ENCODE peak calls at places on chromosomes 4 and X, in four cellular contexts. G, V, Z and Y are unnamed samples.

GRCh38 chr4:159240690-159241089 is 137.8 kb downstream of the RAPGEF2 start:
- DNase-seq in G (no peak), V (no peak), Z (no peak), Y (no peak)

GRCh38 chr4:61202100-61202637 is 2.0 kb downstream of the ADGRL3 start:
- DNase-seq in G (no peak), V (no peak), Z (peak; percentile 27), Y (peak; percentile 22)

GRCh38 chr4:119525005-119525749 is 103.4 kb downstream of the PDE5A start:
- DNase-seq in G (no peak), V (no peak), Z (no peak), Y (no peak)

GRCh38 chr4:3671571-3672464 is 94.4 kb upstream of the ADRA2C start:
- DNase-seq in G (no peak), V (no peak), Z (no peak), Y (no peak)

GRCh38 chr4:185341377-185341776 is 54.3 kb downstream of the LRP2BP start:
- DNase-seq in G (no peak), V (no peak), Z (no peak), Y (no peak)

GRCh38 chr4:112361181-112361791 is 64.1 kb downstream of the ALPK1 start:
- DNase-seq in G (no peak), V (no peak), Z (no peak), Y (no peak)

GRCh38 chrX:105150036-105150435 is 70.5 kb downstream of the TEX13A start:
- DNase-seq in G (no peak), V (no peak), Z (no peak), Y (no peak)

GRCh38 chr4:110615366-110616161 is 7.3 kb downstream of the PITX2 start:
- DNase-seq in G (no peak), V (no peak), Z (peak; percentile 58), Y (no peak)

GRCh38 chr4:34733185-34733916 is 1511.0 kb downstream of the ARAP2 start:
- DNase-seq in G (no peak), V (no peak), Z (no peak), Y (no peak)

GRCh38 chr4:42568610-42569207 is 88.2 kb downstream of the ATP8A1 start:
- DNase-seq in G (peak; percentile 72), V (peak; percentile 30), Z (peak; percentile 59), Y (peak; percentile 84)

GRCh38 chrX:106802388-106803275 is at the start of gene TBC1D8B:
- DNase-seq in G (peak; percentile 80), V (peak; percentile 11), Z (peak; percentile 67), Y (peak; percentile 88)

GRCh38 chrX:77448170-77448569 is 981 bp downstream of the FGF16 start:
- DNase-seq in G (no peak), V (no peak), Z (no peak), Y (no peak)

GRCh38 chrX:11672213-11672612 is 6.5 kb upstream of the ARHGAP6 start:
- DNase-seq in G (no peak), V (no peak), Z (no peak), Y (no peak)

GRCh38 chr4:82711158-82711785 is 87.3 kb downstream of the SCD5 start:
- DNase-seq in G (no peak), V (no peak), Z (no peak), Y (no peak)

GRCh38 chr4:10926025-10926424 is 241.5 kb upstream of the CLNK start:
- DNase-seq in G (no peak), V (no peak), Z (peak; percentile 59), Y (no peak)

GRCh38 chrX:115058276-115058675 is 40.9 kb upstream of the IL13RA2 start:
- DNase-seq in G (no peak), V (no peak), Z (no peak), Y (no peak)

GRCh38 chrX:16185725-16186136 is 18.4 kb downstream of the MAGEB17 start:
- DNase-seq in G (no peak), V (no peak), Z (no peak), Y (no peak)

GRCh38 chr4:38177792-38178665 is 217.8 kb downstream of the PTTG2 start:
- DNase-seq in G (peak; percentile 81), V (peak; percentile 50), Z (no peak), Y (peak; percentile 40)

GRCh38 chr4:156294577-156294976 is 340.9 kb upstream of the CTSO start:
- DNase-seq in G (no peak), V (no peak), Z (peak; percentile 4), Y (no peak)

GRCh38 chrX:9829308-9830267 is 43.4 kb downstream of the SHROOM2 start:
- DNase-seq in G (no peak), V (no peak), Z (no peak), Y (no peak)

GRCh38 chr4:105548483-105548882 is 3.9 kb upstream of the ARHGEF38 start:
- DNase-seq in G (no peak), V (no peak), Z (no peak), Y (no peak)

GRCh38 chrX:130174051-130174704 is 2.4 kb downstream of the RAB33A start:
- DNase-seq in G (no peak), V (no peak), Z (no peak), Y (peak; percentile 48)

GRCh38 chr4:108049406-108049805 is 59.7 kb downstream of the HADH start:
- DNase-seq in G (no peak), V (no peak), Z (no peak), Y (no peak)

GRCh38 chr4:112031712-112032328 is 113.4 kb upstream of the FAM241A start:
- DNase-seq in G (peak; percentile 16), V (no peak), Z (peak; percentile 54), Y (peak; percentile 17)

GRCh38 chr4:169244210-169244609 is 26.5 kb downstream of the SH3RF1 start:
- DNase-seq in G (no peak), V (no peak), Z (no peak), Y (no peak)

GRCh38 chrX:2385224-2385623 is 115.6 kb downstream of the DHRSX start:
- DNase-seq in G (no peak), V (no peak), Z (no peak), Y (no peak)

GRCh38 chr4:26238426-26238781 is 82.4 kb upstream of the RBPJ start:
- DNase-seq in G (peak; percentile 40), V (no peak), Z (no peak), Y (no peak)

GRCh38 chr4:15238720-15239119 is 189.1 kb upstream of the C1QTNF7 start:
- DNase-seq in G (no peak), V (peak; percentile 6), Z (peak; percentile 30), Y (peak; percentile 31)

GRCh38 chr4:140078366-140078765 is 75.6 kb downstream of the MAML3 start:
- DNase-seq in G (no peak), V (no peak), Z (no peak), Y (peak; percentile 43)

GRCh38 chr4:152976466-152976761 is 40.3 kb downstream of the FHDC1 start:
- DNase-seq in G (no peak), V (no peak), Z (no peak), Y (no peak)

GRCh38 chrX:21374994-21375794 is 976 bp downstream of the CNKSR2 start:
- DNase-seq in G (no peak), V (no peak), Z (peak; percentile 0), Y (peak; percentile 7)

GRCh38 chrX:43467608-43468234 is 188.4 kb upstream of the MAOA start:
- DNase-seq in G (no peak), V (no peak), Z (no peak), Y (no peak)

GRCh38 chr4:140083320-140083719 is 70.7 kb downstream of the MAML3 start:
- DNase-seq in G (no peak), V (no peak), Z (no peak), Y (no peak)

GRCh38 chr4:35534946-35535345 is 709.4 kb downstream of the ARAP2 start:
- DNase-seq in G (no peak), V (no peak), Z (no peak), Y (no peak)

GRCh38 chr4:152780267-152780811 is 585 bp downstream of the ARFIP1 start:
- DNase-seq in G (no peak), V (peak; percentile 64), Z (no peak), Y (peak; percentile 41)

GRCh38 chrX:81195712-81196111 is 6.0 kb downstream of the HMGN5 start:
- DNase-seq in G (peak; percentile 57), V (peak; percentile 26), Z (peak; percentile 26), Y (peak; percentile 78)

GRCh38 chr4:126136922-126137781 is 822.4 kb downstream of the FAT4 start:
- DNase-seq in G (no peak), V (no peak), Z (no peak), Y (no peak)

DNA sequence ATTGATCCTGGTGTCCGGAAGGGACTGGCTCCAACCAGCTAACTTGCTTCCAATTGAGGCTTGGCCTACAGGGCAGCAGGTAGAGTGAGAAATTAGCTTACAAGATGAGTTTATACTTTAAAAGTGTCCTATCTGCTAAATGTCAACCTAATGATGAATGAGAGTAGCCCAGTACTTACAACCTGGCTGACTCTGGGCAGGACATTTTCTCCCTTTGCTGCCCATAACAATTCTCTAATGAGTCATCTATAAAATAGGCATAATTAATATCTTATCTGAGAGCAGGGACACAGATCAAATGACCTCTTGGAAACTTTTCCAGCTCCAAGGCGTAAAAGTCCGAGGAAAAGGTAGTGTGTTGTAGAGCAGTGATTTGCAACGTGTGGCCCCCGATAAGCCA is 398.4 kb upstream of the BOD1L1 start:
- DNase-seq in G (no peak), V (no peak), Z (no peak), Y (no peak)
- H3K9me3 ChIP-seq in G (no peaks in the 10 kb centered on the region), V (no peaks in the 10 kb centered on the region), Z (no peaks in the 10 kb centered on the region), Y (no peaks in the 10 kb centered on the region)

DNA sequence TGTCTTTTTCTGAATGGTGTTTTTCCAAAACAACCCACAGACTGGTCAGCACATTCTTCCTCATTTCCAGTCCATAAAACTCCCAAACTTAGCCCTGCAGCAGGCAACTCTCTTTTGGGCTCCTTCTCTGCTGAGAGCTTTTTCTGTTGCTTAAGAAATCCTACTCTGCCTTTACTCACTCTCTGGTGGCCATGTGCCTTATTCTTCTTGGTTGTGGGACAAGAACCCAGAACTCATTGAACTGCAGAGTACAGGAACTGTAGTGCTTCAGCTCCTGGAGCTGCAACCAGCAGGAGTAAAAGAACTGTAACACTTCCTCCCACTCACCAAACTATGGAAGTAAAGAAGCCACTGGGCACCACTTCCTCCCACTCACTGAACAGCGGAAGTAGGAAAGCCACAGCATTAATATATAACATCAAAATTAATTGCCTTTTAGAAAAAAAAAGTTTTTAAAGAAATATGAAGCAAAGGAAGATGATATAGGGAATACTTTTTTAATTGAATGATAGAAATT is 864.1 kb upstream of the PCDH10 start:
- DNase-seq in G (no peak), V (no peak), Z (no peak), Y (no peak)
- H3K27ac ChIP-seq in G (no peak overlapping the region), V (no peak overlapping the region), Z (no peak overlapping the region), Y (no peak overlapping the region)

DNA sequence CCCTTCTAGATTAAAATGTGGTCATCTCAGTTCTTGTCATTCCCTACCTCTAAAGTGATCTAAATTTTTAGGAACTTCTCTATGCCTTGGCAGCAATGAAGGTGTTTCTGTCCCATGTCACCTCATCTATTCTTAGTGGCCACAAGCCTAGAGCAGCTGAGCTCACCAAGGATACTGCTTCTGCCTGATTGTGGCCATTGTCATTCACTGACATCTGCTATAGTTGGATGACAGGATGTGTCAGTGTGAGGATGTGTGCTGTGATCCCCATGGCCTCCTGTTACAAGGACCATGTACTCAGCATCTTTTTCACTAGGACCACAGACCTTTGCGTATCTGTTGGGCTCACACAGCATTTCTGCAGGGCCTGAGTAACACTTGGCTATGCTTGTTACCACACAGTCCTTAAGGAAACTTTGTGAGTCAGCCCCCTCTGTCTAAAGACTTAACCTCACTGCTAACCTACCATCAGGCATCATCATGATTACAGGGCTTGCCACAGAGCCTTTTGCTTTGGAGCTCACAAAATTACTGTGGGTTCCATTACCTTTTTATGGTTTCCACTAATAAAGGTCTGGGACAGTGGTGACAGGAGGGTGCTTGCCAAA is 421.0 kb downstream of the ADAM29 start:
- DNase-seq in G (no peak), V (no peak), Z (no peak), Y (no peak)
- H3K9me3 ChIP-seq in G (peaks cover 4% of the 10 kb centered on the region), V (no peaks in the 10 kb centered on the region), Z (no peaks in the 10 kb centered on the region), Y (no peaks in the 10 kb centered on the region)

DNA sequence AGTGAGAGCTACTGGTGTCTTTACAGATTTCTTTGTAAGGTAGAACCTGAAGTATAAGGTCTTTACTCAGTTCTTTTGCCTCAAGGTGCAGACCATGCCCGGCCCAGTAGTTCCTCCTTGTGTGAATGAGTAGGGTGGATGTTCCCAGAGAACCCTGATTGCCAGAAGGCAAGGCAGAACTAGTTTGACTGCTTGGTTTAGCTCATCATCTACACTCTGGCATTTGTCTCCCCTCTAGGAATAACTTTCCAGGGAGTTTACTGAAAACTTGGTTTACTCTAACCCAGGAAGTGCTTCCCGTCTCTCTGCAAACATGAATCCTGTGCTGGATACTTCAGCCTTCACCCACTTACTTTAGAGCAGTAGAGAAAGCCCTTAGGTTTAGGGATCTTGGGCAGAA is 29.1 kb downstream of the MCUB start:
- DNase-seq in G (no peak), V (no peak), Z (no peak), Y (no peak)
- H3K27ac ChIP-seq in G (no peak overlapping the region), V (peak overlapping the region; percentile 29), Z (no peak overlapping the region), Y (no peak overlapping the region)